ENCODE peak calls at places on chromosomes 3 and 15, in five cellular contexts. S is cardiac fibroblast; R is NCI-H1694 treated with DMSO at 0.1 percent for 48 hours; E is tibial nerve; J is activated T-helper 9 cell treated with anti-CD3 and anti-CD28 coated beads, Interleukin-2, amount 50 U/mL, for 16 hours. T is an unnamed sample.

GRCh38 chr3:184334470-184335158 is 2.8 kb upstream of the FAM131A start:
- DNase-seq in S (no peak), R (no peak), E (no peak), J (no peak), T (no peak)

GRCh38 chr3:124230928-124231456 is 239.1 kb upstream of the ROPN1 start:
- DNase-seq in S (no peak), R (no peak), E (no peak), J (no peak), T (no peak)

GRCh38 chr3:74269689-74270088 is 344.8 kb downstream of the CNTN3 start:
- DNase-seq in S (no peak), R (no peak), E (no peak), J (no peak), T (no peak)

GRCh38 chr3:52554026-52554755 is 17.8 kb downstream of the UQCC5 start:
- DNase-seq in S (no peak), R (no peak), E (no peak), J (no peak), T (no peak)

GRCh38 chr3:17491601-17492000 is 250.8 kb downstream of the TBC1D5 start:
- DNase-seq in S (peak), R (no peak), E (no peak), J (no peak), T (no peak)

GRCh38 chr3:15319575-15319974 is 12.8 kb downstream of the SH3BP5 start:
- DNase-seq in S (peak), R (no peak), E (peak), J (no peak), T (no peak)

GRCh38 chr3:69164296-69164695 is 41.9 kb upstream of the LMOD3 start:
- DNase-seq in S (no peak), R (no peak), E (no peak), J (no peak), T (no peak)

GRCh38 chr3:185420762-185421161 is 57.8 kb downstream of the MAP3K13 start:
- DNase-seq in S (peak), R (peak), E (peak), J (no peak), T (peak)

GRCh38 chr15:43250785-43251184 is 15.9 kb downstream of the TGM5 start:
- DNase-seq in S (no peak), R (no peak), E (no peak), J (no peak), T (no peak)

GRCh38 chr15:35657679-35658201 is 111.8 kb upstream of the DPH6 start:
- DNase-seq in S (peak), R (no peak), E (no peak), J (no peak), T (no peak)

GRCh38 chr3:39920271-39920670 is 110.9 kb downstream of the MYRIP start:
- DNase-seq in S (no peak), R (no peak), E (no peak), J (no peak), T (no peak)

GRCh38 chr3:55645406-55645805 is 158.3 kb upstream of the WNT5A start:
- DNase-seq in S (no peak), R (no peak), E (no peak), J (no peak), T (no peak)